ENCODE peak calls at places on chromosomes 5 and 9, in eight cellular contexts. One of them, this sample, is unnamed.

GRCh38 chr9:91066856-91067255 is 265.2 kb downstream of the SYK start:
- DNase-seq in effector CD4-positive, alpha-beta T cell: no peak
- DNase-seq in HT-29: no peak
- DNase-seq in posterior vena cava: no peak
- DNase-seq in posterior cingulate gyrus: no peak
- DNase-seq in fibroblast of pulmonary artery: no peak
- DNase-seq in AG10803: no peak
- DNase-seq in suprapubic skin: no peak
- DNase-seq in this sample: no peak

GRCh38 chr9:109950710-109951443 is 170.9 kb downstream of the PALM2AKAP2 start:
- DNase-seq in fibroblast of pulmonary artery: no peak
- DNase-seq in suprapubic skin: no peak
- DNase-seq in effector CD4-positive, alpha-beta T cell: no peak
- DNase-seq in posterior cingulate gyrus: no peak
- DNase-seq in HT-29: no peak
- DNase-seq in AG10803: no peak
- DNase-seq in posterior vena cava: no peak
- DNase-seq in this sample: no peak

GRCh38 chr5:150607105-150607504 is 33.4 kb upstream of the SYNPO start:
- DNase-seq in posterior vena cava: no peak
- DNase-seq in posterior cingulate gyrus: no peak
- DNase-seq in HT-29: no peak
- DNase-seq in AG10803: no peak
- DNase-seq in effector CD4-positive, alpha-beta T cell: no peak
- DNase-seq in fibroblast of pulmonary artery: no peak
- DNase-seq in suprapubic skin: no peak
- DNase-seq in this sample: no peak

GRCh38 chr5:1931590-1932138 is 48.9 kb upstream of the IRX4 start:
- DNase-seq in fibroblast of pulmonary artery: no peak
- DNase-seq in posterior vena cava: no peak
- DNase-seq in AG10803: no peak
- DNase-seq in effector CD4-positive, alpha-beta T cell: no peak
- DNase-seq in HT-29: no peak
- DNase-seq in posterior cingulate gyrus: peak; percentile 33
- DNase-seq in suprapubic skin: peak; percentile 72
- DNase-seq in this sample: no peak

GRCh38 chr5:120436996-120437395 is 27.1 kb upstream of the PRR16 start:
- DNase-seq in posterior vena cava: no peak
- DNase-seq in HT-29: no peak
- DNase-seq in AG10803: peak; percentile 20
- DNase-seq in fibroblast of pulmonary artery: no peak
- DNase-seq in effector CD4-positive, alpha-beta T cell: no peak
- DNase-seq in posterior cingulate gyrus: no peak
- DNase-seq in suprapubic skin: no peak
- DNase-seq in this sample: no peak

GRCh38 chr5:171357843-171358242 is 29.8 kb upstream of the NPM1 start:
- DNase-seq in AG10803: no peak
- DNase-seq in HT-29: no peak
- DNase-seq in posterior cingulate gyrus: no peak
- DNase-seq in effector CD4-positive, alpha-beta T cell: no peak
- DNase-seq in fibroblast of pulmonary artery: no peak
- DNase-seq in suprapubic skin: no peak
- DNase-seq in posterior vena cava: no peak
- DNase-seq in this sample: no peak

GRCh38 chr5:127492854-127493738 is 24.3 kb upstream of the PRRC1 start:
- DNase-seq in AG10803: peak; percentile 43
- DNase-seq in effector CD4-positive, alpha-beta T cell: no peak
- DNase-seq in HT-29: peak; percentile 83
- DNase-seq in posterior vena cava: no peak
- DNase-seq in fibroblast of pulmonary artery: peak; percentile 61
- DNase-seq in suprapubic skin: no peak
- DNase-seq in posterior cingulate gyrus: no peak
- DNase-seq in this sample: peak; percentile 71

GRCh38 chr5:18876565-18876964 is 1111.4 kb downstream of the CDH18 start:
- DNase-seq in AG10803: no peak
- DNase-seq in posterior cingulate gyrus: no peak
- DNase-seq in suprapubic skin: no peak
- DNase-seq in posterior vena cava: no peak
- DNase-seq in HT-29: no peak
- DNase-seq in fibroblast of pulmonary artery: no peak
- DNase-seq in effector CD4-positive, alpha-beta T cell: no peak
- DNase-seq in this sample: no peak

GRCh38 chr9:37969130-37969529 is 65.2 kb upstream of the SLC25A51 start:
- DNase-seq in AG10803: no peak
- DNase-seq in posterior vena cava: peak; percentile 67
- DNase-seq in posterior cingulate gyrus: no peak
- DNase-seq in fibroblast of pulmonary artery: peak; percentile 76
- DNase-seq in effector CD4-positive, alpha-beta T cell: no peak
- DNase-seq in suprapubic skin: no peak
- DNase-seq in HT-29: peak; percentile 75
- DNase-seq in this sample: no peak

GRCh38 chr9:85586684-85587083 is 155.1 kb downstream of the AGTPBP1 start:
- DNase-seq in effector CD4-positive, alpha-beta T cell: no peak
- DNase-seq in fibroblast of pulmonary artery: no peak
- DNase-seq in AG10803: no peak
- DNase-seq in posterior vena cava: no peak
- DNase-seq in posterior cingulate gyrus: no peak
- DNase-seq in suprapubic skin: no peak
- DNase-seq in HT-29: no peak
- DNase-seq in this sample: no peak

GRCh38 chr9:134265078-134265477 is 61.2 kb upstream of the RXRA start:
- DNase-seq in effector CD4-positive, alpha-beta T cell: no peak
- DNase-seq in posterior vena cava: no peak
- DNase-seq in posterior cingulate gyrus: no peak
- DNase-seq in AG10803: no peak
- DNase-seq in suprapubic skin: no peak
- DNase-seq in HT-29: no peak
- DNase-seq in fibroblast of pulmonary artery: no peak
- DNase-seq in this sample: no peak

GRCh38 chr5:94691947-94692346 is 73.5 kb downstream of the SLF1 start:
- DNase-seq in posterior vena cava: no peak
- DNase-seq in HT-29: no peak
- DNase-seq in fibroblast of pulmonary artery: peak; percentile 93
- DNase-seq in effector CD4-positive, alpha-beta T cell: no peak
- DNase-seq in AG10803: peak; percentile 54
- DNase-seq in posterior cingulate gyrus: no peak
- DNase-seq in suprapubic skin: no peak
- DNase-seq in this sample: no peak

GRCh38 chr9:99327667-99328066 is 105.6 kb downstream of the SEC61B start:
- DNase-seq in fibroblast of pulmonary artery: no peak
- DNase-seq in suprapubic skin: no peak
- DNase-seq in posterior vena cava: no peak
- DNase-seq in effector CD4-positive, alpha-beta T cell: no peak
- DNase-seq in HT-29: no peak
- DNase-seq in AG10803: no peak
- DNase-seq in posterior cingulate gyrus: no peak
- DNase-seq in this sample: no peak

GRCh38 chr5:34791761-34792244 is 47.2 kb upstream of the TTC23L start:
- DNase-seq in effector CD4-positive, alpha-beta T cell: no peak
- DNase-seq in HT-29: no peak
- DNase-seq in posterior vena cava: no peak
- DNase-seq in fibroblast of pulmonary artery: peak; percentile 90
- DNase-seq in posterior cingulate gyrus: no peak
- DNase-seq in AG10803: peak; percentile 3
- DNase-seq in suprapubic skin: no peak
- DNase-seq in this sample: no peak

GRCh38 chr5:956941-957729 is 51.5 kb upstream of the NKD2 start:
- DNase-seq in posterior vena cava: peak; percentile 83
- DNase-seq in effector CD4-positive, alpha-beta T cell: no peak
- DNase-seq in HT-29: peak; percentile 93
- DNase-seq in AG10803: peak; percentile 94
- DNase-seq in fibroblast of pulmonary artery: peak; percentile 93
- DNase-seq in suprapubic skin: no peak
- DNase-seq in posterior cingulate gyrus: no peak
- DNase-seq in this sample: peak; percentile 76

GRCh38 chr5:178259623-178260536 is 27.3 kb upstream of the PHYKPL start:
- DNase-seq in HT-29: no peak
- DNase-seq in fibroblast of pulmonary artery: no peak
- DNase-seq in posterior cingulate gyrus: no peak
- DNase-seq in suprapubic skin: no peak
- DNase-seq in AG10803: no peak
- DNase-seq in effector CD4-positive, alpha-beta T cell: no peak
- DNase-seq in posterior vena cava: no peak
- DNase-seq in this sample: no peak

GRCh38 chr5:1793966-1794895 is 5.4 kb downstream of the MRPL36 start:
- DNase-seq in suprapubic skin: peak; percentile 48
- DNase-seq in posterior vena cava: peak; percentile 68
- DNase-seq in effector CD4-positive, alpha-beta T cell: no peak
- DNase-seq in posterior cingulate gyrus: no peak
- DNase-seq in AG10803: peak; percentile 75
- DNase-seq in fibroblast of pulmonary artery: peak; percentile 78
- DNase-seq in HT-29: peak; percentile 65
- DNase-seq in this sample: no peak